ENCODE peak calls at places on chromosomes 13 and 19, in four cellular contexts. One of them, this sample, is unnamed.

GRCh38 chr19:58477130-58477529 is 978 bp downstream of the ZNF446 start:
- DNase-seq in fibroblast of the aortic adventitia: no peak
- DNase-seq in colonic mucosa: no peak
- DNase-seq in PC-9: no peak
- DNase-seq in this sample: no peak

GRCh38 chr19:8462601-8463000 is 17.8 kb downstream of the HNRNPM start:
- DNase-seq in fibroblast of the aortic adventitia: no peak
- DNase-seq in colonic mucosa: no peak
- DNase-seq in PC-9: no peak
- DNase-seq in this sample: no peak

GRCh38 chr13:37453246-37453645 is 145.3 kb downstream of the POSTN start:
- DNase-seq in fibroblast of the aortic adventitia: peak; percentile 60
- DNase-seq in colonic mucosa: no peak
- DNase-seq in PC-9: no peak
- DNase-seq in this sample: no peak

GRCh38 chr13:97300871-97301270 is 78.7 kb downstream of the MBNL2 start:
- DNase-seq in fibroblast of the aortic adventitia: no peak
- DNase-seq in colonic mucosa: no peak
- DNase-seq in PC-9: no peak
- DNase-seq in this sample: no peak

GRCh38 chr13:67228031-67228430 is 2.1 kb downstream of the PCDH9 start:
- DNase-seq in fibroblast of the aortic adventitia: no peak
- DNase-seq in colonic mucosa: no peak
- DNase-seq in PC-9: no peak
- DNase-seq in this sample: no peak

GRCh38 chr19:33488826-33489225 is 32.8 kb downstream of the PEPD start:
- DNase-seq in fibroblast of the aortic adventitia: no peak
- DNase-seq in colonic mucosa: no peak
- DNase-seq in PC-9: no peak
- DNase-seq in this sample: no peak

GRCh38 chr19:56189785-56190184 is 7.8 kb downstream of the ZSCAN5B start:
- DNase-seq in fibroblast of the aortic adventitia: no peak
- DNase-seq in colonic mucosa: no peak
- DNase-seq in PC-9: no peak
- DNase-seq in this sample: no peak

GRCh38 chr19:29598496-29598895 is 7.6 kb upstream of the POP4 start:
- DNase-seq in fibroblast of the aortic adventitia: no peak
- DNase-seq in colonic mucosa: no peak
- DNase-seq in PC-9: no peak
- DNase-seq in this sample: no peak

GRCh38 chr13:50593228-50593627 is 250.3 kb downstream of the DLEU7 start:
- DNase-seq in fibroblast of the aortic adventitia: no peak
- DNase-seq in colonic mucosa: no peak
- DNase-seq in PC-9: no peak
- DNase-seq in this sample: no peak

GRCh38 chr13:51959773-51960172 is 51.5 kb downstream of the ATP7B start:
- DNase-seq in fibroblast of the aortic adventitia: no peak
- DNase-seq in colonic mucosa: peak; percentile 79
- DNase-seq in PC-9: no peak
- DNase-seq in this sample: no peak
- TF ChIP-seq CTCF in fibroblast of the aortic adventitia: no peak
- TF ChIP-seq CTCF in colonic mucosa: no peak
- TF ChIP-seq CTCF in PC-9: no peak
- TF ChIP-seq CTCF in this sample: no peak

DNA sequence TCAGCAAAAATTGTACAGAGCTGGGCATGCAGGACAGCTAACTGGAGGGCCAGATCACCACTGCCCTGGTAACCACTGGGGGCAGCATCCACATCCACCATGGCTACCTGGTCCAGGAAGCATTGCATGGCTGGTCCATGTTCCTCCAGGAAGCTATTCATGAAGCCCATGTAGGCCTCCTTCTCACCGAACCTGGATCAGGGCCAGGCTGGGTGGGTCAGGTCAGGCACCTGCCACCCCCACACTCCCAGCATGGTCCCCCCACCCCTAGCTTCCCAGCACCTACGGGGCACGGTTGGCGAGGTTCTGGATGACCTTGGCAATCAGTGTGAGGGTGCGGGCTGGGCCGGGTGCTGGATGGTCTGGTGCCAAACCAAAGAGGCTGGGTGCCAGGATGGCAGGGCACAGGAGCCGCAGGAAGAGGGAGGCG is 4.6 kb upstream of the WIZ start:
- DNase-seq in fibroblast of the aortic adventitia: no peak
- DNase-seq in colonic mucosa: no peak
- DNase-seq in PC-9: no peak
- DNase-seq in this sample: peak; percentile 28
- TF ChIP-seq CTCF in fibroblast of the aortic adventitia: peak; percentile 33
- TF ChIP-seq CTCF in colonic mucosa: no peak
- TF ChIP-seq CTCF in PC-9: peak; percentile 43
- TF ChIP-seq CTCF in this sample: no peak

GRCh38 chr19:35501684-35502083 is 11.4 kb upstream of the KRTDAP start:
- DNase-seq in fibroblast of the aortic adventitia: no peak
- DNase-seq in colonic mucosa: no peak
- DNase-seq in PC-9: no peak
- DNase-seq in this sample: no peak

GRCh38 chr19:35500611-35501010 is 10.3 kb upstream of the KRTDAP start:
- DNase-seq in fibroblast of the aortic adventitia: no peak
- DNase-seq in colonic mucosa: no peak
- DNase-seq in PC-9: no peak
- DNase-seq in this sample: no peak

GRCh38 chr19:35498984-35499383 is 8.7 kb upstream of the KRTDAP start:
- DNase-seq in fibroblast of the aortic adventitia: no peak
- DNase-seq in colonic mucosa: no peak
- DNase-seq in PC-9: no peak
- DNase-seq in this sample: no peak

GRCh38 chr19:35505956-35506355 is 7.5 kb downstream of the DMKN start:
- DNase-seq in fibroblast of the aortic adventitia: no peak
- DNase-seq in colonic mucosa: no peak
- DNase-seq in PC-9: no peak
- DNase-seq in this sample: no peak

GRCh38 chr19:35502751-35503150 is 10.7 kb downstream of the DMKN start:
- DNase-seq in fibroblast of the aortic adventitia: no peak
- DNase-seq in colonic mucosa: no peak
- DNase-seq in PC-9: no peak
- DNase-seq in this sample: no peak
- TF ChIP-seq CTCF in fibroblast of the aortic adventitia: no peak
- TF ChIP-seq CTCF in colonic mucosa: no peak
- TF ChIP-seq CTCF in PC-9: no peak
- TF ChIP-seq CTCF in this sample: no peak

DNA sequence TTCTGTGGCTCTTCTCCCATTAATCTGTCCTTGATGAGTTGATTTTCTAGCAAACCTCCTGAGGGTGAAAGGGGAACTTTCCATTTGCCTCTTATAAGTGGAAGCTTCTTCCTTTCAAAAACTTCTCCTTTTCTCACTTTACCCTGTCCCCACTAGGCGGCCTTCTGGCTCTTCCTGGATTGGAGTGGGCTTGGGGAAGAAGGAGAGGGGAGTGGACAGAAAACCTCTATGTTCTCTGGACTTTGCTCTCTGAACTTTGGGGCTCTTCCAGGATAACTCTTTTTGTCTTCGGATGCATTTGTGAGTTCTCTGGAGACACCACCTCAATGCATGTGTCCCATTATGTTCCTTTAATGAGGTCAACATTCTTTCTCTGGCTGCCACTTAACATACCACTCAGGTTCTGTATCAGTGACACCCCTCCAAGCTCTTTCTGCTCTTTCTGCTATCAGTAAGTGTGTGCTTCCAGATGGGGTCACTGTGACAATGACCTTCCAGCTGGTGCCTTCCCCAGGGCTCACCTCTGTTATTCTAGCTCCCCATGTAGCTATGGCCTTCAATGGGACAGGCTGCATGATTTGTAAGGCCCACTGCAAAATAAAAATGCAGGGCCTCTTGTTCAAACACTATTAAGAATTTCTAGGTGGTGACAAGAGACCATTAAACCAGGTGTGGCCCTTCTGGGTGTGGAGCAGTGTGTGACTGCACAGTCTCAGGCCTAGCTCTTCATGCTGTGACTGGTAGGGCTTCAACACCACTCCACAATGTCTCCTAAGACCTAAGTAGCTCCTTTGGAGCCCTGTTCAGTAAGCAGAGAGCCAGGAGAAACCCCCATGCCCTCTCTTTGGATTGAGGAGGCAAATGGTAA is 389.2 kb downstream of the EFNB2 start:
- DNase-seq in fibroblast of the aortic adventitia: no peak
- DNase-seq in colonic mucosa: peak; percentile 72
- DNase-seq in PC-9: no peak
- DNase-seq in this sample: no peak
- TF ChIP-seq CTCF in fibroblast of the aortic adventitia: no peak
- TF ChIP-seq CTCF in colonic mucosa: peak; percentile 34
- TF ChIP-seq CTCF in PC-9: no peak
- TF ChIP-seq CTCF in this sample: no peak

DNA sequence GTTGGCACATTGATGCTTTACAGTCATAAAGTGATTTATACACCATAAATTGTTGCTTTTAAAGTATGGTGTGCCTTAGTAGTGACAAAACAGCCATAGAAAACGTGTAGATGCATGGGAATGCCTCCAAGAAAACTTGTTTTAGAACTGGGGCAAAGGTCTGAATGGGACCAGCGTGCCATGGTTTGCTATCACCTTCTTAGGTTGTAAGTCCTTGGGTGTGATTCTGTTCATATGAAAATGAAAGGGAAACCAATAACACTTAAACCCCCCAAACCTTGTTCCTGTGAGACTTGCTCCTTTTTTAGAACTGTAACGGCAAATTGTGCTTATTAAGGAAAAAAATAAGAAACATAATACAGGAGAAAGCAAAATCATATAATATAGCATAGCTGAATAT is 603.3 kb upstream of the SLITRK6 start:
- DNase-seq in fibroblast of the aortic adventitia: no peak
- DNase-seq in colonic mucosa: no peak
- DNase-seq in PC-9: no peak
- DNase-seq in this sample: no peak
- TF ChIP-seq CTCF in fibroblast of the aortic adventitia: no peak
- TF ChIP-seq CTCF in colonic mucosa: no peak
- TF ChIP-seq CTCF in PC-9: no peak
- TF ChIP-seq CTCF in this sample: no peak

DNA sequence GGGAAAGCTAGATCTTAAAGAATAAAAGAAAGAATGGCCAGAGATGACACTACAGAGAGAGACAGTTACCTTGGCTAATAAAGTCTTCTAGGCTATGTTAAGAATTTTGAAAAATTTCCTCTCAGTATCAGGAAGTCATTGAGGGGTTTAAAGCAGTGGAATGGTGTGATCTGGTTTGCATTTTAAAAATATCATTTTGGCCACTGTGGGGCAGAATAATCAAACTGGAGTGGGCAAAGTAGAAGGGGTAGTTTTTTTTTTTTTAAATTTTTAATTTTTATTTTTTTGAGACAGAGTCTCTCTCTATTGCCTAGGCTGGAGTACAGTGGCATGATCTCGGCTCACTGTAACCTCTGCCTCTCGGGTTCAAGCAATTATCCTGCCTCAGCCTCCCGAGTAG is 4.4 kb upstream of the CNMD start:
- DNase-seq in fibroblast of the aortic adventitia: no peak
- DNase-seq in colonic mucosa: no peak
- DNase-seq in PC-9: no peak
- DNase-seq in this sample: no peak
- TF ChIP-seq CTCF in fibroblast of the aortic adventitia: no peak
- TF ChIP-seq CTCF in colonic mucosa: no peak
- TF ChIP-seq CTCF in PC-9: peak; percentile 24
- TF ChIP-seq CTCF in this sample: no peak

GRCh38 chr19:38228491-38229439 is 4.7 kb upstream of the DPF1 start:
- DNase-seq in fibroblast of the aortic adventitia: no peak
- DNase-seq in colonic mucosa: no peak
- DNase-seq in PC-9: no peak
- DNase-seq in this sample: no peak

GRCh38 chr19:38228005-38228377 is 4.0 kb upstream of the DPF1 start:
- DNase-seq in fibroblast of the aortic adventitia: no peak
- DNase-seq in colonic mucosa: no peak
- DNase-seq in PC-9: no peak
- DNase-seq in this sample: no peak

GRCh38 chr19:38231918-38232317 is 7.9 kb upstream of the DPF1 start:
- DNase-seq in fibroblast of the aortic adventitia: no peak
- DNase-seq in colonic mucosa: no peak
- DNase-seq in PC-9: no peak
- DNase-seq in this sample: no peak

GRCh38 chr19:38227272-38228004 is 3.4 kb upstream of the DPF1 start:
- DNase-seq in fibroblast of the aortic adventitia: no peak
- DNase-seq in colonic mucosa: no peak
- DNase-seq in PC-9: no peak
- DNase-seq in this sample: no peak

GRCh38 chr19:38229585-38230073 is 5.6 kb upstream of the DPF1 start:
- DNase-seq in fibroblast of the aortic adventitia: peak; percentile 79
- DNase-seq in colonic mucosa: no peak
- DNase-seq in PC-9: peak; percentile 56
- DNase-seq in this sample: peak; percentile 85
- TF ChIP-seq CTCF in fibroblast of the aortic adventitia: no peak
- TF ChIP-seq CTCF in colonic mucosa: no peak
- TF ChIP-seq CTCF in PC-9: no peak
- TF ChIP-seq CTCF in this sample: no peak

GRCh38 chr19:21484631-21485030 is 20.8 kb upstream of the ZNF429 start:
- DNase-seq in fibroblast of the aortic adventitia: no peak
- DNase-seq in colonic mucosa: no peak
- DNase-seq in PC-9: no peak
- DNase-seq in this sample: no peak

GRCh38 chr19:21487969-21488368 is 17.4 kb upstream of the ZNF429 start:
- DNase-seq in fibroblast of the aortic adventitia: no peak
- DNase-seq in colonic mucosa: no peak
- DNase-seq in PC-9: no peak
- DNase-seq in this sample: no peak

GRCh38 chr19:21483589-21484170 is 21.7 kb upstream of the ZNF429 start:
- DNase-seq in fibroblast of the aortic adventitia: peak; percentile 1
- DNase-seq in colonic mucosa: peak; percentile 56
- DNase-seq in PC-9: no peak
- DNase-seq in this sample: no peak

DNA sequence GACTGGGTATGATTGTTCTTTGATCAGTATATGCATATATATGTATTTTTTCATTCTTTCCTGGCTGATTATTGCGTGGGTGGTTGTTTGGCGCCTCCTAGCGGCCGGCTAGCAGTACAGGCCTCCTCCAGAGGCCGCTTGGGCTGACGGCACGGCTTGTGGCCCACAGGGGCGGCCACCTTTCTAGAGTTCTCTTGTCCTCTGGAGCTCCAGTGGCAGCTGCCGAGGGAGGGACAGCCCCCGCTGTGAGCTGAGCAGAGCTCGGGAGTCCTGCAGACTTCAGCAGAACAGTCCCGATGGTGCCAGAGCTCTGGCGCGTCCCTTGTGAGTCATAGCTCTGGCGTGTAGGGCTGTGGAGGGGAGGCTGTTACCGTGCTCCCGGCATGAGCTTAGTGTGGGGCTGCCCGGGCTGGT is 22.5 kb upstream of the ZNF429 start:
- DNase-seq in fibroblast of the aortic adventitia: peak; percentile 22
- DNase-seq in colonic mucosa: peak; percentile 45
- DNase-seq in PC-9: peak; percentile 30
- DNase-seq in this sample: no peak
- TF ChIP-seq CTCF in fibroblast of the aortic adventitia: peak; percentile 50
- TF ChIP-seq CTCF in colonic mucosa: peak; percentile 64
- TF ChIP-seq CTCF in PC-9: peak; percentile 84
- TF ChIP-seq CTCF in this sample: no peak

This sample was measured in Calu3.